ENCODE peak calls at places on chromosomes 16 and 17, in seven cellular contexts. One of them, this sample, is unnamed.

GRCh38 chr17:28160610-28161009 is 118.1 kb downstream of the NLK start:
- DNase-seq in right lobe of liver: no peak
- DNase-seq in suprapubic skin: no peak
- DNase-seq in tibial nerve: no peak
- DNase-seq in heart right ventricle: no peak
- DNase-seq in BJ: no peak
- DNase-seq in left lung: no peak
- DNase-seq in this sample: no peak

GRCh38 chr17:64150237-64151015 is 20.5 kb upstream of the ERN1 start:
- DNase-seq in right lobe of liver: peak; percentile 82
- DNase-seq in suprapubic skin: no peak
- DNase-seq in tibial nerve: peak; percentile 40
- DNase-seq in heart right ventricle: no peak
- DNase-seq in BJ: no peak
- DNase-seq in left lung: peak; percentile 60
- DNase-seq in this sample: peak; percentile 61

GRCh38 chr16:23469814-23470213 is 16.8 kb upstream of the COG7 start:
- DNase-seq in right lobe of liver: peak; percentile 33
- DNase-seq in suprapubic skin: no peak
- DNase-seq in tibial nerve: no peak
- DNase-seq in heart right ventricle: no peak
- DNase-seq in BJ: no peak
- DNase-seq in left lung: no peak
- DNase-seq in this sample: no peak

GRCh38 chr16:72536673-72537435 is 364.9 kb upstream of the PMFBP1 start:
- DNase-seq in right lobe of liver: no peak
- DNase-seq in suprapubic skin: no peak
- DNase-seq in tibial nerve: no peak
- DNase-seq in heart right ventricle: no peak
- DNase-seq in BJ: peak; percentile 37
- DNase-seq in left lung: no peak
- DNase-seq in this sample: no peak

GRCh38 chr17:75525806-75526554 is 483 bp downstream of the LLGL2 start:
- DNase-seq in right lobe of liver: peak; percentile 59
- DNase-seq in suprapubic skin: no peak
- DNase-seq in tibial nerve: no peak
- DNase-seq in heart right ventricle: no peak
- DNase-seq in BJ: no peak
- DNase-seq in left lung: no peak
- DNase-seq in this sample: no peak

GRCh38 chr17:45314761-45315549 is 1.9 kb downstream of the MAP3K14 start:
- DNase-seq in right lobe of liver: no peak
- DNase-seq in suprapubic skin: no peak
- DNase-seq in tibial nerve: no peak
- DNase-seq in heart right ventricle: no peak
- DNase-seq in BJ: no peak
- DNase-seq in left lung: no peak
- DNase-seq in this sample: no peak

GRCh38 chr17:10612957-10613744 is 44.0 kb downstream of the MYH3 start:
- DNase-seq in right lobe of liver: no peak
- DNase-seq in suprapubic skin: no peak
- DNase-seq in tibial nerve: no peak
- DNase-seq in heart right ventricle: no peak
- DNase-seq in BJ: peak; percentile 40
- DNase-seq in left lung: no peak
- DNase-seq in this sample: no peak

GRCh38 chr16:56041556-56042140 is 149.6 kb upstream of the GNAO1 start:
- DNase-seq in right lobe of liver: peak; percentile 38
- DNase-seq in suprapubic skin: no peak
- DNase-seq in tibial nerve: no peak
- DNase-seq in heart right ventricle: peak; percentile 15
- DNase-seq in BJ: no peak
- DNase-seq in left lung: no peak
- DNase-seq in this sample: no peak

GRCh38 chr16:1119766-1120611 is 23.9 kb upstream of the C1QTNF8 start:
- DNase-seq in right lobe of liver: no peak
- DNase-seq in suprapubic skin: no peak
- DNase-seq in tibial nerve: no peak
- DNase-seq in heart right ventricle: no peak
- DNase-seq in BJ: no peak
- DNase-seq in left lung: no peak
- DNase-seq in this sample: no peak

GRCh38 chr17:19304209-19304608 is 58.3 kb downstream of the B9D1 start:
- DNase-seq in right lobe of liver: peak; percentile 56
- DNase-seq in suprapubic skin: no peak
- DNase-seq in tibial nerve: peak; percentile 45
- DNase-seq in heart right ventricle: peak; percentile 69
- DNase-seq in BJ: no peak
- DNase-seq in left lung: peak; percentile 80
- DNase-seq in this sample: peak; percentile 29

GRCh38 chr17:1495265-1495664 is 2.8 kb upstream of the MYO1C start:
- DNase-seq in right lobe of liver: no peak
- DNase-seq in suprapubic skin: no peak
- DNase-seq in tibial nerve: no peak
- DNase-seq in heart right ventricle: peak; percentile 74
- DNase-seq in BJ: no peak
- DNase-seq in left lung: no peak
- DNase-seq in this sample: peak; percentile 88

GRCh38 chr17:41492771-41493170 is 3.1 kb upstream of the KRT36 start:
- DNase-seq in right lobe of liver: no peak
- DNase-seq in suprapubic skin: no peak
- DNase-seq in tibial nerve: no peak
- DNase-seq in heart right ventricle: peak; percentile 27
- DNase-seq in BJ: no peak
- DNase-seq in left lung: no peak
- DNase-seq in this sample: no peak

GRCh38 chr17:40303009-40303657 is 5.8 kb upstream of the RARA start:
- DNase-seq in right lobe of liver: no peak
- DNase-seq in suprapubic skin: peak; percentile 44
- DNase-seq in tibial nerve: peak; percentile 93
- DNase-seq in heart right ventricle: peak; percentile 71
- DNase-seq in BJ: no peak
- DNase-seq in left lung: no peak
- DNase-seq in this sample: peak; percentile 76

DNA sequence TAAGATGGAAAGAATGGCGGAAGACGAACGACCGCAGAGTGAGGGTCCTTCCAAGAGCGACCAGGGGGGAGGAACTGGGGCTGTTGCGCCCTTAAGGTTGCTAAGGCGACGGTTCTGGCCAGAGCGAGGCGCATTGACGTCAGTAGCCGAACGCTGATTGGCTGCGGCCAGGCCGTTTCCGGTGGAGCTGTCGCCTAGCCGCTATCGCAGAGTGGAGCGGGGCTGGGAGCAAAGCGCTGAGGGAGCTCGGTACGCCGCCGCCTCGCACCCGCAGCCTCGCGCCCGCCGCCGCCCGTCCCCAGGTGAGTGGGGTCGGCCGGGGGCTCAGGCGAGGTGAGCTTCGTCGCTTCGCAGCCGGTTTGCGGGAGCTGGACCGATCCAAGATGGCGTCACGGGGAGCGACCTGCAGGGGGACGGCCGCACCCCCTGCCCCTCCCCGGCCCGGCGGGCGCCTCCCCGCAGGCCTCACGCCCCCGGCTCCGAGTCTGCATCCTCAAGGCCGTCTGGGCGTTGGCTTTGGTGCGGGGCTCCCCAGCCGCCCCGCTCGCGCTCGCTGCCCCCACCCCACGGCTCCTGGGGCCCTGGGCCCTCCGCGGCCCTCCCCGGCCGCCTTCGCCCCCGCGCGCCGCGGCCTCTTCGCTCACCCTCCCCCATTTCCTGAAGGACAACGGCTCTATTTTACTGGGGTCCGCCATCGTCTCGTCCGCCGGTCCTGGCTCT is at the start of gene PRKAR1A:
- DNase-seq in right lobe of liver: peak; percentile 97
- DNase-seq in suprapubic skin: peak; percentile 97
- DNase-seq in tibial nerve: peak; percentile 92
- DNase-seq in heart right ventricle: peak; percentile 96
- DNase-seq in BJ: peak; percentile 67
- DNase-seq in left lung: peak; percentile 97
- DNase-seq in this sample: peak; percentile 96
- TF ChIP-seq CTCF in right lobe of liver: no peak
- TF ChIP-seq CTCF in suprapubic skin: no peak
- TF ChIP-seq CTCF in tibial nerve: peak; percentile 59
- TF ChIP-seq CTCF in heart right ventricle: peak; percentile 4
- TF ChIP-seq CTCF in BJ: no peak
- TF ChIP-seq CTCF in left lung: no peak
- TF ChIP-seq CTCF in this sample: no peak

GRCh38 chr17:78400581-78401240 is 22.3 kb downstream of the PGS1 start:
- DNase-seq in right lobe of liver: no peak
- DNase-seq in suprapubic skin: no peak
- DNase-seq in tibial nerve: no peak
- DNase-seq in heart right ventricle: no peak
- DNase-seq in BJ: no peak
- DNase-seq in left lung: no peak
- DNase-seq in this sample: no peak

GRCh38 chr17:78401246-78401645 is 22.8 kb downstream of the PGS1 start:
- DNase-seq in right lobe of liver: no peak
- DNase-seq in suprapubic skin: no peak
- DNase-seq in tibial nerve: no peak
- DNase-seq in heart right ventricle: no peak
- DNase-seq in BJ: no peak
- DNase-seq in left lung: no peak
- DNase-seq in this sample: no peak

GRCh38 chr17:78403822-78404221 is 25.4 kb downstream of the PGS1 start:
- DNase-seq in right lobe of liver: no peak
- DNase-seq in suprapubic skin: no peak
- DNase-seq in tibial nerve: no peak
- DNase-seq in heart right ventricle: no peak
- DNase-seq in BJ: no peak
- DNase-seq in left lung: no peak
- DNase-seq in this sample: no peak

GRCh38 chr17:78399693-78400144 is 21.3 kb downstream of the PGS1 start:
- DNase-seq in right lobe of liver: no peak
- DNase-seq in suprapubic skin: no peak
- DNase-seq in tibial nerve: no peak
- DNase-seq in heart right ventricle: no peak
- DNase-seq in BJ: no peak
- DNase-seq in left lung: no peak
- DNase-seq in this sample: no peak

DNA sequence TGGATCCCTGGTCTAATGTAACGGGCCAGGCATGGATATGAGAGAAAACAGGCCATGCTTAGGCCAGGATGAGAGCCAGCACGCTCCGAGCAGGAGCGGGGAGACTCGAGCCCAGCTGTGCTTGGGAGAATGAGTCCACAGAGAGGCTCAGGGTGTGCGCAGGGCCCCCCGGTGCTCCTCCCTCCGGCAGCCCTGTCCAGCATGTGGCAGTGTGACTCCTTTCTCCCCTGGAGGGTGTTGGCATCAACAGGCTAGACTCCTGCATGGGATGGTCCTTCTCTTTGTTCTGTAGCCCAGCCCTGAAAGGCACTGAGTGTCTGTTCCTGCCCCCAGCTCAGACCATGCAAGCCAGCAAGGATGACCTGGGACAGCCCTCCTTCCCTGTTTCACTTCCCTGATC is 23.4 kb downstream of the PGS1 start:
- DNase-seq in right lobe of liver: no peak
- DNase-seq in suprapubic skin: no peak
- DNase-seq in tibial nerve: no peak
- DNase-seq in heart right ventricle: no peak
- DNase-seq in BJ: no peak
- DNase-seq in left lung: no peak
- DNase-seq in this sample: no peak
- H3K36me3 ChIP-seq in right lobe of liver: peaks cover 34% of the 10 kb centered on the region
- H3K36me3 ChIP-seq in suprapubic skin: peaks cover 84% of the 10 kb centered on the region
- H3K36me3 ChIP-seq in tibial nerve: peaks cover 20% of the 10 kb centered on the region
- H3K36me3 ChIP-seq in heart right ventricle: peaks cover 86% of the 10 kb centered on the region
- H3K36me3 ChIP-seq in BJ: peaks cover 47% of the 10 kb centered on the region
- H3K36me3 ChIP-seq in left lung: peaks cover 100% of the 10 kb centered on the region
- H3K36me3 ChIP-seq in this sample: peaks cover 50% of the 10 kb centered on the region

GRCh38 chr16:29864205-29864604 is 1.2 kb upstream of the CDIPT start:
- DNase-seq in right lobe of liver: no peak
- DNase-seq in suprapubic skin: no peak
- DNase-seq in tibial nerve: no peak
- DNase-seq in heart right ventricle: no peak
- DNase-seq in BJ: no peak
- DNase-seq in left lung: no peak
- DNase-seq in this sample: no peak

GRCh38 chr16:29860218-29860617 is 2.8 kb downstream of the CDIPT start:
- DNase-seq in right lobe of liver: no peak
- DNase-seq in suprapubic skin: no peak
- DNase-seq in tibial nerve: no peak
- DNase-seq in heart right ventricle: no peak
- DNase-seq in BJ: no peak
- DNase-seq in left lung: no peak
- DNase-seq in this sample: no peak

GRCh38 chr16:29862383-29862883 is 593 bp downstream of the CDIPT start:
- DNase-seq in right lobe of liver: no peak
- DNase-seq in suprapubic skin: no peak
- DNase-seq in tibial nerve: no peak
- DNase-seq in heart right ventricle: no peak
- DNase-seq in BJ: no peak
- DNase-seq in left lung: no peak
- DNase-seq in this sample: no peak

GRCh38 chr16:29863669-29863984 is 601 bp upstream of the CDIPT start:
- DNase-seq in right lobe of liver: no peak
- DNase-seq in suprapubic skin: no peak
- DNase-seq in tibial nerve: no peak
- DNase-seq in heart right ventricle: no peak
- DNase-seq in BJ: no peak
- DNase-seq in left lung: no peak
- DNase-seq in this sample: no peak

GRCh38 chr16:29862884-29863668 is at the start of gene CDIPT:
- DNase-seq in right lobe of liver: peak; percentile 93
- DNase-seq in suprapubic skin: peak; percentile 94
- DNase-seq in tibial nerve: peak; percentile 87
- DNase-seq in heart right ventricle: peak; percentile 96
- DNase-seq in BJ: peak; percentile 61
- DNase-seq in left lung: peak; percentile 96
- DNase-seq in this sample: peak; percentile 97
- TF ChIP-seq CTCF in right lobe of liver: peak; percentile 52
- TF ChIP-seq CTCF in suprapubic skin: peak; percentile 52
- TF ChIP-seq CTCF in tibial nerve: peak; percentile 93
- TF ChIP-seq CTCF in heart right ventricle: peak; percentile 33
- TF ChIP-seq CTCF in BJ: peak; percentile 55
- TF ChIP-seq CTCF in left lung: peak; percentile 29
- TF ChIP-seq CTCF in this sample: peak; percentile 57

DNA sequence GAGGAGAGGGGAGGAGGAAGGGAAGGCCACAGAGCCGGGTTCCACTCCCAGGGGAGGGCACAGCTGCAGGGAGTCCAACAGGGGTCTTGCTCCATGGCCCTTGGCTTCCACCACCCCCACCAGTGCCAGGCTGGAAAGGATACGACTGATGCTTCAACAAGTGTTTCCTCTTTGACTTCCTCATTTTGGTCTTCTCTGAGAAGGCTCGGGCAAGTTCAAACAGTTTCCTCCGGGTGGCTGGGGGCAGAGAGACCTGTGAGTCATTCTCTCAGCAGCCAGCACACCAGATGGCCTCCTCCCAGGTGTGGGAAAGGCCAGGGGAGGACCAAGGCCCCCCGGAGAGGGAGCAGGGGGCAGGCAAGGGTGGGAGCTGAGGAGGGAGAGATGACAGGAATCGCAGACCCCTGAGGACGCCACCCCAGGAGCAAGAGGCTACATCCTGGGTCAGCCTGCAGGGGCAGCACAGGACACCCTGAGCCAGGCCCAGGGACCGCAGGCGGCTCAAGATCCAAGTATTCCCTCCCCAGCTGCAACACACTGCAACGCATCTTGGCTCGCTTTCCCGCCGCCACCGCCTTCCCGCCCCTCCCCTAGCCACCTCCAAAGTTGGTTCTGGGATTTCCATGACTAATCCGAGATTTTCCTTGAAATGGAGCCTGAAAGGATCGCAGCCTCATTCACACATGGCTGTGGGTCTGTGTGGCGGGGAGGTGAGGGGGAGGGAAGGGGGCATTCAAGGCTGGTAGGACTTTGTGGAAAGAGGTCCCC is 18.3 kb upstream of the MRPS23 start:
- DNase-seq in right lobe of liver: no peak
- DNase-seq in suprapubic skin: peak; percentile 89
- DNase-seq in tibial nerve: peak; percentile 68
- DNase-seq in heart right ventricle: peak; percentile 73
- DNase-seq in BJ: peak; percentile 73
- DNase-seq in left lung: peak; percentile 73
- DNase-seq in this sample: peak; percentile 70
- H3K36me3 ChIP-seq in right lobe of liver: no peaks in the 10 kb centered on the region
- H3K36me3 ChIP-seq in suprapubic skin: peaks cover 16% of the 10 kb centered on the region
- H3K36me3 ChIP-seq in tibial nerve: no peaks in the 10 kb centered on the region
- H3K36me3 ChIP-seq in heart right ventricle: peaks cover 74% of the 10 kb centered on the region
- H3K36me3 ChIP-seq in BJ: peaks cover 18% of the 10 kb centered on the region
- H3K36me3 ChIP-seq in left lung: peaks cover 41% of the 10 kb centered on the region
- H3K36me3 ChIP-seq in this sample: peaks cover 20% of the 10 kb centered on the region